ENCODE peak calls at places on chromosome 17, in seven cellular contexts. F is breast epithelium, M is GM23338, Z is mucosa of descending colon, J is AG10803, R is GM13976, L is fibroblast of the aortic adventitia. X is an unnamed sample.

GRCh38 chr17:44279586-44280344 is 11.8 kb upstream of the SLC4A1 start:
- DNase-seq in F (no peak), M (peak), Z (peak), J (peak), R (peak), L (peak), X (peak)

GRCh38 chr17:7834554-7834890 is 505 bp downstream of the KDM6B start:
- DNase-seq in F (peak), M (peak), Z (peak), J (no peak), R (no peak), L (no peak), X (no peak)

GRCh38 chr17:13288248-13288647 is 270.4 kb upstream of the ELAC2 start:
- DNase-seq in F (no peak), M (no peak), Z (no peak), J (no peak), R (no peak), L (no peak), X (no peak)

GRCh38 chr17:72399608-72400487 is 279.0 kb downstream of the SOX9 start:
- DNase-seq in F (no peak), M (no peak), Z (no peak), J (no peak), R (no peak), L (no peak), X (no peak)

GRCh38 chr17:82900741-82901140 is 60.9 kb upstream of the ZNF750 start:
- DNase-seq in F (no peak), M (no peak), Z (no peak), J (no peak), R (no peak), L (no peak), X (no peak)

GRCh38 chr17:73343168-73343634 is 31.4 kb upstream of the CDC42EP4 start:
- DNase-seq in F (no peak), M (peak), Z (peak), J (peak), R (no peak), L (peak), X (no peak)

GRCh38 chr17:9566067-9566466 is 9.6 kb downstream of the STX8 start:
- DNase-seq in F (no peak), M (no peak), Z (no peak), J (no peak), R (no peak), L (peak), X (no peak)

GRCh38 chr17:17533901-17534441 is 37.8 kb upstream of the RASD1 start:
- DNase-seq in F (no peak), M (no peak), Z (no peak), J (no peak), R (no peak), L (no peak), X (no peak)

GRCh38 chr17:2796164-2797140 is at the start of gene RAP1GAP2:
- DNase-seq in F (no peak), M (no peak), Z (peak), J (no peak), R (no peak), L (no peak), X (no peak)

GRCh38 chr17:2415081-2415480 is 14.2 kb upstream of the MNT start:
- DNase-seq in F (no peak), M (no peak), Z (no peak), J (no peak), R (no peak), L (no peak), X (no peak)

GRCh38 chr17:5785867-5786509 is 201.7 kb upstream of the NLRP1 start:
- DNase-seq in F (no peak), M (no peak), Z (no peak), J (peak), R (peak), L (peak), X (peak)

GRCh38 chr17:30084773-30085172 is 31.8 kb upstream of the NSRP1 start:
- DNase-seq in F (no peak), M (no peak), Z (no peak), J (no peak), R (no peak), L (no peak), X (no peak)

GRCh38 chr17:19549746-19550623 is 16.3 kb downstream of the SLC47A1 start:
- DNase-seq in F (no peak), M (no peak), Z (no peak), J (no peak), R (no peak), L (no peak), X (no peak)

GRCh38 chr17:42670199-42670924 is 6.4 kb downstream of the PLEKHH3 start:
- DNase-seq in F (no peak), M (peak), Z (peak), J (no peak), R (peak), L (no peak), X (peak)

GRCh38 chr17:45768000-45768399 is 16.1 kb upstream of the CRHR1 start:
- DNase-seq in F (no peak), M (peak), Z (no peak), J (no peak), R (no peak), L (no peak), X (no peak)

GRCh38 chr17:68821860-68822693 is 133.1 kb downstream of the ABCA8 start:
- DNase-seq in F (no peak), M (no peak), Z (no peak), J (peak), R (no peak), L (peak), X (no peak)

GRCh38 chr17:357634-358033 is 5.0 kb upstream of the RPH3AL start:
- DNase-seq in F (no peak), M (no peak), Z (no peak), J (no peak), R (no peak), L (no peak), X (no peak)

GRCh38 chr17:70636517-70637133 is 467.3 kb downstream of the KCNJ2 start:
- DNase-seq in F (no peak), M (peak), Z (no peak), J (peak), R (peak), L (peak), X (peak)

GRCh38 chr17:35577826-35578194 is 561 bp downstream of the PEX12 start:
- DNase-seq in F (no peak), M (no peak), Z (no peak), J (peak), R (peak), L (peak), X (no peak)

GRCh38 chr17:7224661-7225111 is 4.9 kb downstream of the ACADVL start:
- DNase-seq in F (no peak), M (no peak), Z (peak), J (no peak), R (no peak), L (no peak), X (no peak)

GRCh38 chr17:18988546-18989173 is 15.9 kb downstream of the FAM83G start:
- DNase-seq in F (no peak), M (no peak), Z (peak), J (no peak), R (no peak), L (no peak), X (no peak)

GRCh38 chr17:2468270-2468669 is 43.4 kb downstream of the METTL16 start:
- DNase-seq in F (no peak), M (no peak), Z (no peak), J (peak), R (no peak), L (peak), X (no peak)

GRCh38 chr17:27379863-27380533 is 76.2 kb upstream of the KSR1 start:
- DNase-seq in F (no peak), M (peak), Z (peak), J (peak), R (no peak), L (peak), X (no peak)

GRCh38 chr17:42276609-42277341 is 584 bp upstream of the STAT5B start:
- DNase-seq in F (no peak), M (peak), Z (peak), J (peak), R (no peak), L (peak), X (peak)

GRCh38 chr17:42347198-42347597 is 41.0 kb downstream of the STAT3 start:
- DNase-seq in F (no peak), M (no peak), Z (no peak), J (peak), R (no peak), L (peak), X (no peak)

GRCh38 chr17:68733241-68734176 is 132.3 kb upstream of the FAM20A start:
- DNase-seq in F (no peak), M (peak), Z (no peak), J (peak), R (no peak), L (peak), X (no peak)

GRCh38 chr17:73482674-73483293 is 161.5 kb downstream of the SDK2 start:
- DNase-seq in F (no peak), M (no peak), Z (no peak), J (no peak), R (no peak), L (no peak), X (no peak)

GRCh38 chr17:73645050-73645871 is 1.0 kb upstream of the SDK2 start:
- DNase-seq in F (no peak), M (peak), Z (no peak), J (peak), R (peak), L (no peak), X (no peak)

GRCh38 chr17:61815863-61816523 is 47.3 kb downstream of the BRIP1 start:
- DNase-seq in F (no peak), M (peak), Z (no peak), J (no peak), R (no peak), L (no peak), X (no peak)

GRCh38 chr17:66916946-66917345 is 47.6 kb upstream of the CACNG4 start:
- DNase-seq in F (no peak), M (no peak), Z (no peak), J (no peak), R (no peak), L (no peak), X (no peak)

GRCh38 chr17:66910651-66911285 is 53.7 kb upstream of the CACNG4 start:
- DNase-seq in F (no peak), M (no peak), Z (no peak), J (no peak), R (no peak), L (no peak), X (no peak)

GRCh38 chr17:66918896-66919295 is 45.6 kb upstream of the CACNG4 start:
- DNase-seq in F (no peak), M (no peak), Z (no peak), J (no peak), R (no peak), L (no peak), X (no peak)

GRCh38 chr17:66915792-66916191 is 48.7 kb upstream of the CACNG4 start:
- DNase-seq in F (no peak), M (no peak), Z (no peak), J (no peak), R (no peak), L (no peak), X (no peak)

DNA sequence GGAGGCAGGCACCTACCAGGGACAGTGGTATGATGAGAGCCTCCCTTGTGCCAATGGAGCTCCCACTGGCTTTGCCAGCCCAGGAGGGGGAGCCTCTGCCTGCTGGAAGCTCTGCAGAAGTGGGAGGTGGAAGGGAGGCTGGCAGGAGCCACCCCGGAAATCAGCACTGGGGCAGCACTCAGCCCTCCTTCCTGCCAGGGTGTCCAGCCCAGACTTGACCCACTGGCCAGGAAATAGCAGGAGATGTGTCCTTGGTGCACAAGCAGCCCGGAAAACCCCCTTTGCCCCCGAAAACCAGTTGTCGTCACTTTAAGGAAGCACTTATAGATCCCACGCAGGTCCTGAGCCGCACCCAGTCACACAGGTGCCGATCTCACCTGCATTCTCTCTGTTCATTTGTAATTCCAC is 49.3 kb upstream of the CACNG4 start:
- DNase-seq in F (peak), M (peak), Z (peak), J (no peak), R (no peak), L (no peak), X (no peak)
- TF ChIP-seq CTCF in F (no peak), M (peak), Z (peak), J (peak), R (no peak), L (peak), X (no peak)

GRCh38 chr17:65800655-65801054 is 239.2 kb upstream of the AXIN2 start:
- DNase-seq in F (no peak), M (no peak), Z (no peak), J (no peak), R (no peak), L (no peak), X (no peak)

GRCh38 chr17:65799454-65799853 is 238.0 kb upstream of the AXIN2 start:
- DNase-seq in F (no peak), M (no peak), Z (no peak), J (no peak), R (no peak), L (no peak), X (no peak)

GRCh38 chr17:65799869-65800268 is 238.4 kb upstream of the AXIN2 start:
- DNase-seq in F (no peak), M (no peak), Z (no peak), J (no peak), R (no peak), L (no peak), X (no peak)

GRCh38 chr17:65797101-65797500 is 235.7 kb upstream of the AXIN2 start:
- DNase-seq in F (no peak), M (no peak), Z (no peak), J (no peak), R (no peak), L (no peak), X (no peak)

DNA sequence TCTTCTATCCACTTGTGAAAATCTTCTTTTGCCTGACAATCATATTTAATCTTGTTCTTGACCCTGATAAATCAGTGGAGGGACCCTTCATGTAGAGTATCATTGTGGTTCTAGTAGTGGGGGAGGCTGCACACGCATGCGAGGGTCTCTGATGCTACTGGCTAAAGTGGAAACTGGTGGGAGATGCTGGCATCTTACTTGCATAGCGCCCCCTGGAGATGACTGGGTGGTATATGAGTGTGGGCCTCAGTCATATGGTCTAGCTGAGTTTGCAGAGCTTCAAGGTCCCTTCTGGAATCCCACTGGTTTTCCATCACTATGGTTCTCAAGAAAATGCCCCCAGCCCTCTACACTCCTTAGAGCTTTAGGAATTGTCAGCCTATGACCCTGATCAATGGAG is 236.4 kb upstream of the AXIN2 start:
- DNase-seq in F (no peak), M (peak), Z (no peak), J (no peak), R (no peak), L (no peak), X (no peak)
- TF ChIP-seq CTCF in F (no peak), M (peak), Z (no peak), J (no peak), R (peak), L (no peak), X (no peak)

GRCh38 chr17:75498019-75498725 is 17.2 kb downstream of the CASKIN2 start:
- DNase-seq in F (no peak), M (no peak), Z (no peak), J (no peak), R (no peak), L (no peak), X (no peak)
- TF ChIP-seq CTCF in F (no peak), M (no peak), Z (no peak), J (no peak), R (no peak), L (no peak), X (no peak)

GRCh38 chr17:3846739-3847670 is 959 bp upstream of the NCBP3 start:
- DNase-seq in F (no peak), M (no peak), Z (peak), J (no peak), R (no peak), L (no peak), X (no peak)

GRCh38 chr17:3848229-3848628 is 2.2 kb upstream of the NCBP3 start:
- DNase-seq in F (no peak), M (no peak), Z (peak), J (no peak), R (no peak), L (no peak), X (no peak)

GRCh38 chr17:3845361-3845753 is 689 bp downstream of the NCBP3 start:
- DNase-seq in F (no peak), M (no peak), Z (no peak), J (peak), R (peak), L (peak), X (peak)

GRCh38 chr17:3845754-3846738 is at the start of gene NCBP3:
- DNase-seq in F (peak), M (peak), Z (peak), J (peak), R (peak), L (peak), X (peak)

DNA sequence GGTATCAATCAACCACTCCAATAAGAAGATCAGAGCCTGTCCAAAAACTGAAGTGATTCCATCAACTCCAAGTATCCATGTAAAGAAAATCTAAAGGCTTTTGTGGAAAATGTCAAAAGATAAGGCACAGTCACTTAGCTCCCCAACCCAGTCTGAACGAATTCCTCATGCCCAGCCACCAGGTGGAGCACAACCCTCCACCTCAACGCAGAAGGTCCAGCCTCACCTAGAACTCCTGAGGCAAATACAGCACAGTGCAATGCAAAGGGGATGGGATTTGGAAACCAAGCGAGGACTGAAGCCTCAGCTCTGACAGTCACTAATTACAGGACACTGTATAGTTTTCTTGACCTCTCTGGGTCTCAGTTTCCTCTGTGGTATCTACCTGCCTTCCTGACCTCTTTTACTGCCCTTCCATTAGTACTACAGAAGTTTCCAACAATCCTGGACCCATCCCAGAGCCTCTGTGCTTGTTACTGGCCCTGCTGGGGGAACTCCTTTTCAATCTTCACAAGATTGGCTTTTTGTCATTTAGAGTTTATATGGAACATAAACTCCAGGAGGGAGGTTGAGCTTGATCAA is 2.0 kb downstream of the NCBP3 start:
- DNase-seq in F (no peak), M (peak), Z (no peak), J (peak), R (peak), L (peak), X (peak)
- TF ChIP-seq CTCF in F (no peak), M (peak), Z (peak), J (peak), R (peak), L (peak), X (peak)

GRCh38 chr17:40317345-40317873 is 8.4 kb downstream of the RARA start:
- DNase-seq in F (no peak), M (peak), Z (no peak), J (peak), R (peak), L (peak), X (peak)
- TF ChIP-seq CTCF in F (no peak), M (peak), Z (peak), J (peak), R (peak), L (peak), X (peak)

GRCh38 chr17:81295678-81296381 is 723 bp upstream of the SLC38A10 start:
- DNase-seq in F (no peak), M (peak), Z (peak), J (peak), R (no peak), L (peak), X (peak)
- TF ChIP-seq CTCF in F (peak), M (peak), Z (peak), J (peak), R (peak), L (peak), X (peak)

DNA sequence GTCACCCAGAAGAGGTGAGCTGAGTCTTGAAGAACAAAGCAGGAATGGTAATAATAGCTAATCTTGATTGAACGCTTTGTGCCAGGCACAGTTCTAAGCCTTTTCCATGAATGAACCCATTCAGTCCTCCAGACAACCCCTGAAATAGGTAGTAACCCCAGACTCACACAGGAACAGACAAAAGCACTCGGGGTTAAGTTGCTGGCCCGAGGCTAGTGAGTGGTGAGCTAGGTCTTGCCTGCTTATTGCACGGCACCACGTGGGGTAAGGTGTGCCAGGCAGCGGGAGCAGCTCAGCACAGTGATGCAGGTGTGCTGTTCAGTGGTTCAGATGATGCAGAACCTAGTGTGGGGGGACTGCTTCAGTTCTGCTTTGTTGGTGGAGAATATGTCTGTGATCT is 181.6 kb downstream of the RAB11FIP4 start:
- DNase-seq in F (no peak), M (no peak), Z (no peak), J (no peak), R (no peak), L (no peak), X (no peak)
- TF ChIP-seq CTCF in F (no peak), M (no peak), Z (no peak), J (no peak), R (no peak), L (no peak), X (no peak)